ENCODE peak calls at places on chromosomes 2 and 18, in eight cellular contexts. N, C, S, H, Q, U, E and P are unnamed samples.

GRCh38 chr2:190267302-190267701 is 52.3 kb downstream of the HIBCH start:
- DNase-seq in N (no peak), C (peak), S (no peak), H (peak), Q (no peak), U (no peak), E (no peak), P (no peak)

GRCh38 chr2:106292627-106293026 is 98.5 kb upstream of the UXS1 start:
- DNase-seq in N (no peak), C (no peak), S (no peak), H (no peak), Q (no peak), U (no peak), E (no peak), P (no peak)

GRCh38 chr2:156956161-156956560 is 301.3 kb upstream of the GALNT5 start:
- DNase-seq in N (no peak), C (no peak), S (no peak), H (no peak), Q (no peak), U (no peak), E (no peak), P (no peak)

GRCh38 chr18:58754544-58755068 is 83.3 kb downstream of the MALT1 start:
- DNase-seq in N (no peak), C (no peak), S (no peak), H (no peak), Q (no peak), U (no peak), E (peak), P (no peak)

GRCh38 chr2:159904127-159904564 is 106.1 kb upstream of the CD302 start:
- DNase-seq in N (peak), C (no peak), S (no peak), H (peak), Q (no peak), U (no peak), E (peak), P (no peak)

GRCh38 chr2:156649596-156649995 is 213.4 kb downstream of the GPD2 start:
- DNase-seq in N (no peak), C (no peak), S (no peak), H (peak), Q (no peak), U (no peak), E (no peak), P (no peak)

GRCh38 chr2:59195851-59196250 is 954.7 kb upstream of the FANCL start:
- DNase-seq in N (no peak), C (no peak), S (no peak), H (no peak), Q (no peak), U (no peak), E (no peak), P (no peak)

GRCh38 chr18:3872651-3873050 is 422.7 kb downstream of the TGIF1 start:
- DNase-seq in N (no peak), C (no peak), S (no peak), H (no peak), Q (no peak), U (no peak), E (no peak), P (no peak)

GRCh38 chr2:67065046-67065445 is 332.1 kb upstream of the ETAA1 start:
- DNase-seq in N (no peak), C (no peak), S (no peak), H (no peak), Q (no peak), U (no peak), E (no peak), P (peak)